ENCODE peak calls at places on chromosomes 1 and 21, in nine cellular contexts. K is adrenal gland, W is nephron progenitor cell, A is heart right ventricle, S is spleen, G is endothelial cell, Y is BJ, I is prostate gland, N is WTC11. D is an unnamed sample.

GRCh38 chr1:162213281-162213909 is 143.9 kb downstream of the NOS1AP start:
- DNase-seq in S (no peak), I (peak), N (no peak), A (peak), G (no peak), Y (no peak), K (peak), W (no peak), D (peak)

GRCh38 chr21:40754466-40754865 is 92.5 kb downstream of the DSCAM start:
- DNase-seq in S (no peak), N (no peak), K (no peak), Y (no peak), A (peak), I (no peak), W (no peak), G (no peak), D (no peak)

GRCh38 chr1:228106800-228107054 is 2.4 kb downstream of the MRPL55 start:
- DNase-seq in G (no peak), Y (no peak), K (no peak), N (no peak), W (no peak), I (no peak), S (peak), A (peak), D (no peak)

GRCh38 chr1:112522621-112523020 is 13.9 kb downstream of the WNT2B start:
- DNase-seq in W (no peak), N (no peak), K (no peak), S (no peak), I (no peak), A (no peak), G (no peak), Y (peak), D (no peak)

GRCh38 chr1:100362821-100363466 is 10.6 kb downstream of the CDC14A start:
- DNase-seq in W (no peak), S (no peak), K (no peak), A (no peak), N (peak), Y (peak), G (no peak), I (no peak), D (no peak)

GRCh38 chr21:39137248-39138186 is 45.7 kb downstream of the PSMG1 start:
- DNase-seq in I (no peak), Y (no peak), A (no peak), N (peak), S (no peak), G (no peak), W (peak), K (peak), D (no peak)

GRCh38 chr21:43918385-43918947 is 53.4 kb downstream of the AGPAT3 start:
- DNase-seq in K (no peak), W (no peak), A (no peak), G (no peak), Y (no peak), S (peak), I (no peak), N (no peak), D (no peak)

GRCh38 chr1:189803364-189803763 is 674.3 kb downstream of the BRINP3 start:
- DNase-seq in A (no peak), G (no peak), K (no peak), I (no peak), W (no peak), Y (no peak), S (no peak), N (no peak), D (no peak)

GRCh38 chr1:217969428-217969827 is 315.7 kb upstream of the RRP15 start:
- DNase-seq in I (no peak), A (no peak), S (no peak), Y (no peak), N (no peak), K (no peak), W (no peak), G (no peak), D (no peak)

GRCh38 chr1:11961230-11961629 is 19.0 kb upstream of the MFN2 start:
- DNase-seq in S (no peak), I (peak), W (no peak), N (no peak), Y (no peak), A (no peak), G (no peak), K (peak), D (no peak)

GRCh38 chr1:219555031-219555667 is 57.8 kb downstream of the ZC3H11B start:
- DNase-seq in Y (no peak), I (peak), N (peak), S (no peak), W (no peak), K (no peak), G (no peak), A (no peak), D (no peak)

GRCh38 chr1:17109897-17110554 is 9.2 kb downstream of the PADI2 start:
- DNase-seq in N (no peak), W (no peak), I (no peak), G (no peak), S (no peak), K (no peak), A (no peak), Y (no peak), D (no peak)

GRCh38 chr1:156868341-156868740 is 7.7 kb downstream of the NTRK1 start:
- DNase-seq in K (no peak), G (no peak), I (no peak), W (no peak), Y (no peak), A (no peak), S (no peak), N (no peak), D (no peak)
- TF ChIP-seq CTCF in K (no peak), G (no peak), I (no peak), W (no peak), Y (no peak), A (no peak), S (no peak), N (no peak), D (no peak)

GRCh38 chr1:8460132-8460544 is 142.2 kb downstream of the SLC45A1 start:
- DNase-seq in Y (no peak), N (peak), S (no peak), W (no peak), I (no peak), G (no peak), K (no peak), A (no peak), D (peak)
- TF ChIP-seq CTCF in Y (no peak), N (no peak), S (no peak), W (peak), I (no peak), G (peak), K (no peak), A (no peak), D (peak)

GRCh38 chr1:202599669-202600431 is 110.4 kb downstream of the SYT2 start:
- DNase-seq in Y (no peak), A (peak), G (peak), S (peak), W (peak), N (peak), K (peak), I (peak), D (peak)
- TF ChIP-seq CTCF in Y (peak), A (peak), G (peak), S (peak), W (peak), N (peak), K (peak), I (peak), D (peak)

DNA sequence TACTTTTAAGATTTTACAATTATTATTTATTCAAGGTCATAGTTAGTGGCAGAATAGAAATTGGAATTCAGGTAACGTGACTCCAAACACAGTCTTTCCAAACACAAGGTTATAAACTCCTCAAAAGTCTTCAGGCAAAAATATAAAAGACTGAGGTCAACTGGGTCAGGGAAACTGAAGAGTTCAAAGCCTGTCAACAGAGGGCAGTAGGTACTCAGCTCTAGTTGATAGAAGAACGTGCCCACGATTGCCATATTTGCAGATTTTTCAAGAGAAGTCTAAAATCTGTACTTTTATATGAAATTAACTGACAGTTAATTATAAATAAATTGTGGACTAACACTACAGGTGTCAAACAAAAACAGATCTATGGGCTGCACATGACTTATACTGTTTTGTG is 135.0 kb downstream of the LHX4 start:
- DNase-seq in K (no peak), W (no peak), N (no peak), S (no peak), G (peak), Y (no peak), I (no peak), A (no peak), D (no peak)
- TF ChIP-seq CTCF in K (no peak), W (no peak), N (peak), S (no peak), G (peak), Y (no peak), I (no peak), A (no peak), D (no peak)

DNA sequence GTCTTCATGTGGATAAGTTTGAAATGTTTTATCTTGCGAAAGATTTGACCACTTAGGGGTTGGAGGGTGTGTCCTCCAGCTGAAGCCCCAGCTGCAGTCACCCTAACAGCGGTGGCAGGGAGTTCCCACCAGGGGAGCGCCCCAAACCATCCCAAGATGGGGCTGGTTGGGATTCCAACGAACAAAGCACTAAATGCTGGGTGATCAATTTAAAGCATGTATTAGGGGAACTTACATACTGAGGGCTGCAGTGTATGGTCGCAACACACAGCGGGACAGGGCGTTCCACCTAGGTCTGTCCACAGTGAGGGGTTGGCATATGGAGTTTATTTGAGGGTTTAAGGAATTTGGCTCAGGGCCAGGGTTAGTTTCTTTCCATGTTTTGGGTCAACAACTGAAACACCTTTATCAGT is 26.3 kb downstream of the SLC37A1 start:
- DNase-seq in G (no peak), N (peak), S (no peak), K (no peak), I (no peak), Y (no peak), A (no peak), W (peak), D (no peak)
- TF ChIP-seq CTCF in G (no peak), N (no peak), S (no peak), K (no peak), I (no peak), Y (peak), A (no peak), W (peak), D (no peak)

GRCh38 chr1:46224966-46225365 is 21.8 kb downstream of the LURAP1 start:
- DNase-seq in S (no peak), G (no peak), W (no peak), N (no peak), A (no peak), Y (no peak), K (no peak), I (no peak), D (no peak)
- TF ChIP-seq CTCF in S (no peak), G (no peak), W (no peak), N (no peak), A (no peak), Y (no peak), K (no peak), I (no peak), D (no peak)

DNA sequence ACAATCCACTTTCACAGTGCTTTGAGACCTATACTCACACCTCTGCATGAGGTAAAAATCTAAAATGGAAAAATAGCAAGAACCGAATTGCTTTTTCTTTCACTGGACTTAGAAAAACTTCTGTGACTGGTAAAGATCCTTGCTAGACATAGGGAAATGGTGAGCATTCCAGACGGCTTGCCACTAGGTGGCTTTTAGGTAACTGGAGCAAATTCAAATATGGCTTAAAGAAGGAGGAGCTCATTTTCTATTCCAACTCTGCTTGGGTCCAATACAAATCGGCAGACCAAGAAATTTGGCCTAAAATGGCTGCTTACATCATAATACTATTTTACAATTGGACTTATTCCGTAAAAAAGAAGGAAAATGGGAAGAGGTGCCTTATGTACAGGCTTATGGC is 977.9 kb downstream of the ADGRL2 start:
- DNase-seq in Y (no peak), K (no peak), N (peak), W (no peak), I (no peak), A (no peak), G (no peak), S (no peak), D (no peak)
- TF ChIP-seq CTCF in Y (no peak), K (peak), N (no peak), W (no peak), I (no peak), A (no peak), G (peak), S (no peak), D (peak)

GRCh38 chr1:173714759-173715537 is at the start of gene KLHL20:
- DNase-seq in S (peak), G (peak), W (peak), K (peak), I (peak), A (peak), Y (peak), N (peak), D (peak)
- TF ChIP-seq CTCF in S (no peak), G (no peak), W (no peak), K (peak), I (no peak), A (no peak), Y (no peak), N (no peak), D (peak)

DNA sequence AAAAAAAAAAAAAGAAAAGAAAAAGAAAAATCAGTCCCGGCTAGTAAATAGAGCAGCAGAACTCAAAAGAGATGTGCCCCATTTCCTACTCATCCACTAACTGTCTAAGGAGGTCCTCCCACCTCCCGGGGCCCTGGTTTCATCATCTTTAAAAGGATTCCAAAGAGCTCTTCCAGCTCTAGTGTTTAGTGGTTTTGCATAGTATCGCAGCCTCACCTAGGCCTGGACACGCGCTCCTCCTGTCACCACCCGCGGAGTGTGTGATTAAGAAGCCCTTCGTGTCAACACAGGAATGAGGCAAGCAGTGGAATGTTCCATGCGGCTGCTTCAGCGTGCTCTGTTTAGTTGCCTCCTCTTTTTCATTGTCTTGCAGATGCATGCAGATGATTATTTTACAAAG is 49.0 kb downstream of the LBR start:
- DNase-seq in K (no peak), G (no peak), I (peak), Y (peak), W (peak), N (peak), A (peak), S (no peak), D (peak)
- TF ChIP-seq CTCF in K (no peak), G (no peak), I (no peak), Y (no peak), W (no peak), N (no peak), A (no peak), S (no peak), D (no peak)

GRCh38 chr1:91007827-91008226 is 14.0 kb downstream of the ZNF644 start:
- DNase-seq in G (no peak), A (no peak), S (no peak), K (no peak), Y (no peak), I (no peak), W (no peak), N (no peak), D (no peak)
- TF ChIP-seq CTCF in G (no peak), A (no peak), S (no peak), K (no peak), Y (no peak), I (no peak), W (no peak), N (no peak), D (no peak)